ENCODE peak calls at places on chromosome 9, in seven cellular contexts. S, E, T, G, A, X and W are unnamed samples.

GRCh38 chr9:859251-859650 is 17.8 kb downstream of the DMRT1 start:
- DNase-seq in T (peak; percentile 76), X (no peak), A (no peak), G (no peak), S (no peak), E (no peak), W (no peak)

GRCh38 chr9:69122391-69123141 is 51.5 kb upstream of the TJP2 start:
- DNase-seq in S (peak; percentile 80), T (peak; percentile 38), E (peak; percentile 43), X (peak; percentile 81), A (peak; percentile 39), G (peak; percentile 88), W (no peak)

GRCh38 chr9:133140174-133140505 is 19.1 kb upstream of the RALGDS start:
- DNase-seq in X (no peak), G (no peak), T (no peak), S (no peak), A (no peak), E (no peak), W (no peak)

GRCh38 chr9:128390813-128391711 is 19.9 kb downstream of the URM1 start:
- DNase-seq in S (no peak), A (no peak), T (no peak), E (no peak), X (no peak), G (no peak), W (no peak)

GRCh38 chr9:94779101-94779500 is 52.6 kb downstream of the AOPEP start:
- DNase-seq in A (no peak), S (no peak), X (no peak), G (no peak), T (no peak), E (no peak), W (no peak)

GRCh38 chr9:126902160-126902559 is 12.4 kb upstream of the RALGPS1 start:
- DNase-seq in T (no peak), A (peak; percentile 20), G (no peak), S (no peak), E (no peak), X (no peak), W (no peak)

GRCh38 chr9:19665146-19665863 is 123.5 kb downstream of the SLC24A2 start:
- DNase-seq in X (no peak), S (no peak), G (no peak), A (no peak), E (no peak), T (no peak), W (no peak)

GRCh38 chr9:128077847-128078503 is 9.9 kb downstream of the SLC25A25 start:
- DNase-seq in A (no peak), E (no peak), S (no peak), X (peak; percentile 36), T (no peak), G (no peak), W (no peak)

GRCh38 chr9:83327750-83328622 is 210.2 kb downstream of the FRMD3 start:
- DNase-seq in A (no peak), E (no peak), S (no peak), X (no peak), T (no peak), G (no peak), W (no peak)

GRCh38 chr9:133201424-133202144 is 7.5 kb downstream of the OBP2B start:
- DNase-seq in X (no peak), E (no peak), T (no peak), S (no peak), G (no peak), A (no peak), W (no peak)

DNA sequence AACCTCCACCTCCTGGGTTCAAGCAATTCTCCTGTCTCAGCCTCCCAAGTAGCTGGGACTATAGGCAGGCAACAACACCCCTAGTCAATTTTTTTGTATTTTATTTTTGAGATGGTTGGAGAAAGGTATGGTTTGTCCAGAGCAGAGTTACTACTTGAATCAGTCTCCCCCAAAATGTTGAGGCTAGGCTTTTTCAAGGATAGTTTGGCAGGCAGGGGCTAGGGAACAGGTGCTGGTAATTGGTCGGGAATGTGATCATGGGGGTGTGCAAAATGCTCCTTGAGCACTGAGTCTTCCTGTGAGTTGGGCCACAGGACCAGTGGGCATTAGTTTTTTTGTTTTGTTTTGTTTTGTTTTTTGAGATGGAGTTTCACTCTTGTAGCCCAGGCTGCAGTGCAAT is 28.3 kb upstream of the PRRC2B start:
- DNase-seq in E (no peak), A (no peak), T (no peak), S (no peak), X (no peak), G (no peak), W (no peak)
- H3K4me3 ChIP-seq in E (no peak overlapping the region), A (no peak overlapping the region), T (no peak overlapping the region), S (no peak overlapping the region), X (no peak overlapping the region), G (no peak overlapping the region), W (no peak overlapping the region)

GRCh38 chr9:109047259-109047658 is 34.0 kb upstream of the CTNNAL1 start:
- DNase-seq in X (no peak), A (no peak), E (no peak), G (no peak), T (no peak), S (no peak), W (no peak)
- H3K36me3 ChIP-seq in X (peaks cover 23% of the 10 kb centered on the region), A (peaks cover 19% of the 10 kb centered on the region), E (peaks cover 4% of the 10 kb centered on the region), G (peaks cover 41% of the 10 kb centered on the region), T (peaks cover 100% of the 10 kb centered on the region), S (peaks cover 23% of the 10 kb centered on the region), W (peaks cover 10% of the 10 kb centered on the region)

GRCh38 chr9:33162721-33163311 is 4.3 kb downstream of the B4GALT1 start:
- DNase-seq in G (peak; percentile 94), A (peak; percentile 53), X (no peak), E (peak; percentile 76), S (peak; percentile 57), T (no peak), W (no peak)

GRCh38 chr9:33161589-33162132 is 5.5 kb downstream of the B4GALT1 start:
- DNase-seq in A (peak; percentile 49), G (peak; percentile 54), X (no peak), T (no peak), S (peak; percentile 80), E (peak; percentile 82), W (no peak)

GRCh38 chr9:33164138-33164809 is 2.9 kb downstream of the B4GALT1 start:
- DNase-seq in T (peak; percentile 40), S (no peak), E (no peak), X (no peak), G (peak; percentile 66), A (no peak), W (no peak)

GRCh38 chr9:33165263-33166151 is 1.6 kb downstream of the B4GALT1 start:
- DNase-seq in A (peak; percentile 52), G (peak; percentile 98), T (peak; percentile 77), X (peak; percentile 39), E (peak; percentile 89), S (peak; percentile 69), W (no peak)

GRCh38 chr9:33163433-33164137 is 3.6 kb downstream of the B4GALT1 start:
- DNase-seq in E (no peak), S (no peak), G (no peak), X (no peak), A (no peak), T (no peak), W (no peak)
- H3K4me1 ChIP-seq in E (peaks cover 74% of the 10 kb centered on the region), S (peaks cover 43% of the 10 kb centered on the region), G (peaks cover 77% of the 10 kb centered on the region), X (peaks cover 62% of the 10 kb centered on the region), A (peaks cover 85% of the 10 kb centered on the region), T (peaks cover 82% of the 10 kb centered on the region), W (peaks cover 7% of the 10 kb centered on the region)

GRCh38 chr9:16730162-16730561 is 140.3 kb downstream of the BNC2 start:
- DNase-seq in E (no peak), T (no peak), A (no peak), G (no peak), S (no peak), X (no peak), W (no peak)
- H3K4me3 ChIP-seq in E (no peak overlapping the region), T (no peak overlapping the region), A (no peak overlapping the region), G (no peak overlapping the region), S (no peak overlapping the region), X (no peak overlapping the region), W (no peak overlapping the region)

DNA sequence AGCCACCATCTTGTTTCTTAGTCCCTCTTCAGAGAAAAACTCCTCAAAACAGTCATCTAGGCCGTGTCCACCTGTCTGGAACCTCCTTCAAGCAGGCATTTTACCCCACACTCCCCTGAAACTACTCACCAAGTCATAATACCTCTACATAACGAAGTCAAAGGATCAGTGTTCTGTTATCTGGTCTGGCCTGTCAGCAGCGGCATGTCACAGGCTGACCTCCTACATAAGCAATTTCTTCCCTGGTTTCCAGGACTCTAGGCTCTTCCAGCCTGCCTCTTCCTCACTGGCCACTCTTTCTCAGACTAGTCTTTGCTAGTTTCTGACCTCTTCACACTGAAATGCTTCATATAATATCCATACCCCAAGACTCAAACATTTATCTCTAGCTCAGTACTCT is 72.2 kb downstream of the SPTLC1 start:
- DNase-seq in T (no peak), X (no peak), A (no peak), E (no peak), S (no peak), G (no peak), W (no peak)
- H3K36me3 ChIP-seq in T (peaks cover 80% of the 10 kb centered on the region), X (peaks cover 22% of the 10 kb centered on the region), A (peaks cover 24% of the 10 kb centered on the region), E (no peaks in the 10 kb centered on the region), S (peaks cover 35% of the 10 kb centered on the region), G (peaks cover 37% of the 10 kb centered on the region), W (peaks cover 18% of the 10 kb centered on the region)

GRCh38 chr9:137298983-137299521 is 3.0 kb downstream of the NRARP start:
- DNase-seq in G (no peak), T (no peak), X (no peak), A (peak; percentile 25), S (no peak), E (no peak), W (no peak)

GRCh38 chr9:137297966-137298365 is 4.1 kb downstream of the NRARP start:
- DNase-seq in G (no peak), S (no peak), T (no peak), E (no peak), X (no peak), A (no peak), W (no peak)

GRCh38 chr9:137299938-137300337 is 2.1 kb downstream of the NRARP start:
- DNase-seq in X (peak; percentile 37), E (no peak), T (no peak), S (no peak), A (peak; percentile 56), G (no peak), W (no peak)

GRCh38 chr9:137297060-137297664 is 4.9 kb downstream of the NRARP start:
- DNase-seq in E (no peak), X (no peak), T (peak; percentile 27), G (no peak), A (peak; percentile 22), S (no peak), W (no peak)

GRCh38 chr9:137298401-137298982 is 3.6 kb downstream of the NRARP start:
- DNase-seq in G (peak; percentile 61), A (no peak), E (no peak), T (no peak), S (no peak), X (peak; percentile 94), W (no peak)
- H3K4me1 ChIP-seq in G (peaks cover 14% of the 10 kb centered on the region), A (peaks cover 78% of the 10 kb centered on the region), E (peaks cover 26% of the 10 kb centered on the region), T (peaks cover 49% of the 10 kb centered on the region), S (peaks cover 19% of the 10 kb centered on the region), X (peaks cover 54% of the 10 kb centered on the region), W (peaks cover 24% of the 10 kb centered on the region)

DNA sequence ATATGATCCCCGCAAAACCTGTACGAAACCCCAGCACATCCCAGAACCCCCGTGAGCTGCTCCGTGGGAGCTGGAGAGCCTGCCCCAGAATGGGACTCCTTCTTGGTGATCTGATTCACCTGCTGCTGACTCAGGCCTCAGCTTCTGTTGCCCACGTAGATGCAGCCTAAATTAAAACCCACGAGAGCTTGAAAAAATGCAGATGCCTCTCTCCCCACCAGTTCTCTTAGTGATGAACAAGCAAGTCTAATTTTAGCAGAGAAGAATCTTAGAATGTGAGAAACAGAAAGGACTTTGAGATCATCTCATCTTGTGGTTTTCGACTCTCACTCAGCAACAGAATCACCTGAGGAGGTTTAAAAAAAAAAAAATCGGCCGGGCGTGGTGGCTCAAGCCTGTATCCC is 57.6 kb downstream of the TMOD1 start:
- DNase-seq in S (no peak), G (no peak), A (no peak), E (no peak), X (no peak), T (no peak), W (no peak)
- H3K4me3 ChIP-seq in S (no peak overlapping the region), G (no peak overlapping the region), A (no peak overlapping the region), E (no peak overlapping the region), X (no peak overlapping the region), T (no peak overlapping the region), W (no peak overlapping the region)